ENCODE peak calls at places on chromosomes 16 and 17, in seven cellular contexts. One of them, this sample, is unnamed.

GRCh38 chr17:80720624-80721577 is 176.3 kb downstream of the RPTOR start:
- DNase-seq in activated naive CD4-positive, alpha-beta T cell: no peak
- DNase-seq in A549: peak; percentile 78
- DNase-seq in endothelial cell: peak; percentile 28
- DNase-seq in tibial nerve: no peak
- DNase-seq in stimulated activated CD4-positive, alpha-beta T cell treated with anti-CD3 and anti-CD28 coated beads, Interleukin-2, amount 100 ng/mL, for 48 hours: peak; percentile 41
- DNase-seq in ACHN: peak; percentile 87
- DNase-seq in this sample: no peak

GRCh38 chr16:82924075-82924854 is 297.5 kb downstream of the CDH13 start:
- DNase-seq in activated naive CD4-positive, alpha-beta T cell: no peak
- DNase-seq in A549: no peak
- DNase-seq in endothelial cell: no peak
- DNase-seq in tibial nerve: no peak
- DNase-seq in stimulated activated CD4-positive, alpha-beta T cell treated with anti-CD3 and anti-CD28 coated beads, Interleukin-2, amount 100 ng/mL, for 48 hours: no peak
- DNase-seq in ACHN: no peak
- DNase-seq in this sample: no peak

GRCh38 chr17:7774037-7774659 is 56.6 kb downstream of the DNAH2 start:
- DNase-seq in activated naive CD4-positive, alpha-beta T cell: no peak
- DNase-seq in A549: peak; percentile 35
- DNase-seq in endothelial cell: no peak
- DNase-seq in tibial nerve: no peak
- DNase-seq in stimulated activated CD4-positive, alpha-beta T cell treated with anti-CD3 and anti-CD28 coated beads, Interleukin-2, amount 100 ng/mL, for 48 hours: no peak
- DNase-seq in ACHN: no peak
- DNase-seq in this sample: no peak

GRCh38 chr17:79778504-79779087 is 648 bp downstream of the CBX2 start:
- DNase-seq in activated naive CD4-positive, alpha-beta T cell: no peak
- DNase-seq in A549: no peak
- DNase-seq in endothelial cell: no peak
- DNase-seq in tibial nerve: no peak
- DNase-seq in stimulated activated CD4-positive, alpha-beta T cell treated with anti-CD3 and anti-CD28 coated beads, Interleukin-2, amount 100 ng/mL, for 48 hours: no peak
- DNase-seq in ACHN: no peak
- DNase-seq in this sample: no peak

GRCh38 chr17:55340171-55340570 is 75.4 kb downstream of the HLF start:
- DNase-seq in activated naive CD4-positive, alpha-beta T cell: no peak
- DNase-seq in A549: no peak
- DNase-seq in endothelial cell: no peak
- DNase-seq in tibial nerve: no peak
- DNase-seq in stimulated activated CD4-positive, alpha-beta T cell treated with anti-CD3 and anti-CD28 coated beads, Interleukin-2, amount 100 ng/mL, for 48 hours: no peak
- DNase-seq in ACHN: no peak
- DNase-seq in this sample: no peak

GRCh38 chr17:67390646-67391480 is 13.8 kb downstream of the PITPNC1 start:
- DNase-seq in activated naive CD4-positive, alpha-beta T cell: no peak
- DNase-seq in A549: peak; percentile 83
- DNase-seq in endothelial cell: no peak
- DNase-seq in tibial nerve: no peak
- DNase-seq in stimulated activated CD4-positive, alpha-beta T cell treated with anti-CD3 and anti-CD28 coated beads, Interleukin-2, amount 100 ng/mL, for 48 hours: peak; percentile 51
- DNase-seq in ACHN: peak; percentile 58
- DNase-seq in this sample: no peak

GRCh38 chr17:63837962-63838585 is 4.4 kb downstream of the SMARCD2 start:
- DNase-seq in activated naive CD4-positive, alpha-beta T cell: no peak
- DNase-seq in A549: no peak
- DNase-seq in endothelial cell: no peak
- DNase-seq in tibial nerve: no peak
- DNase-seq in stimulated activated CD4-positive, alpha-beta T cell treated with anti-CD3 and anti-CD28 coated beads, Interleukin-2, amount 100 ng/mL, for 48 hours: no peak
- DNase-seq in ACHN: no peak
- DNase-seq in this sample: no peak

GRCh38 chr17:76239538-76240274 is 587 bp downstream of the RNF157 start:
- DNase-seq in activated naive CD4-positive, alpha-beta T cell: no peak
- DNase-seq in A549: no peak
- DNase-seq in endothelial cell: no peak
- DNase-seq in tibial nerve: no peak
- DNase-seq in stimulated activated CD4-positive, alpha-beta T cell treated with anti-CD3 and anti-CD28 coated beads, Interleukin-2, amount 100 ng/mL, for 48 hours: no peak
- DNase-seq in ACHN: peak; percentile 20
- DNase-seq in this sample: no peak

GRCh38 chr17:21513012-21513570 is 136.9 kb downstream of the KCNJ12 start:
- DNase-seq in activated naive CD4-positive, alpha-beta T cell: peak; percentile 49
- DNase-seq in A549: peak; percentile 80
- DNase-seq in endothelial cell: peak; percentile 87
- DNase-seq in tibial nerve: peak; percentile 52
- DNase-seq in stimulated activated CD4-positive, alpha-beta T cell treated with anti-CD3 and anti-CD28 coated beads, Interleukin-2, amount 100 ng/mL, for 48 hours: peak; percentile 80
- DNase-seq in ACHN: peak; percentile 71
- DNase-seq in this sample: no peak

GRCh38 chr16:84885024-84885910 is 65.5 kb downstream of the CRISPLD2 start:
- DNase-seq in activated naive CD4-positive, alpha-beta T cell: no peak
- DNase-seq in A549: no peak
- DNase-seq in endothelial cell: no peak
- DNase-seq in tibial nerve: peak; percentile 31
- DNase-seq in stimulated activated CD4-positive, alpha-beta T cell treated with anti-CD3 and anti-CD28 coated beads, Interleukin-2, amount 100 ng/mL, for 48 hours: no peak
- DNase-seq in ACHN: no peak
- DNase-seq in this sample: no peak

GRCh38 chr16:67155305-67156145 is 4.2 kb downstream of the TRADD start:
- DNase-seq in activated naive CD4-positive, alpha-beta T cell: peak; percentile 67
- DNase-seq in A549: peak; percentile 72
- DNase-seq in endothelial cell: peak; percentile 92
- DNase-seq in tibial nerve: peak; percentile 60
- DNase-seq in stimulated activated CD4-positive, alpha-beta T cell treated with anti-CD3 and anti-CD28 coated beads, Interleukin-2, amount 100 ng/mL, for 48 hours: peak; percentile 86
- DNase-seq in ACHN: no peak
- DNase-seq in this sample: no peak

GRCh38 chr17:40453881-40454630 is 10.8 kb downstream of the IGFBP4 start:
- DNase-seq in activated naive CD4-positive, alpha-beta T cell: no peak
- DNase-seq in A549: no peak
- DNase-seq in endothelial cell: no peak
- DNase-seq in tibial nerve: no peak
- DNase-seq in stimulated activated CD4-positive, alpha-beta T cell treated with anti-CD3 and anti-CD28 coated beads, Interleukin-2, amount 100 ng/mL, for 48 hours: no peak
- DNase-seq in ACHN: no peak
- DNase-seq in this sample: no peak

GRCh38 chr17:77332034-77332971 is 191.5 kb downstream of the SEC14L1 start:
- DNase-seq in activated naive CD4-positive, alpha-beta T cell: no peak
- DNase-seq in A549: no peak
- DNase-seq in endothelial cell: no peak
- DNase-seq in tibial nerve: peak; percentile 12
- DNase-seq in stimulated activated CD4-positive, alpha-beta T cell treated with anti-CD3 and anti-CD28 coated beads, Interleukin-2, amount 100 ng/mL, for 48 hours: no peak
- DNase-seq in ACHN: no peak
- DNase-seq in this sample: no peak

GRCh38 chr17:33243732-33244131 is 49.4 kb downstream of the ASIC2 start:
- DNase-seq in activated naive CD4-positive, alpha-beta T cell: no peak
- DNase-seq in A549: no peak
- DNase-seq in endothelial cell: no peak
- DNase-seq in tibial nerve: no peak
- DNase-seq in stimulated activated CD4-positive, alpha-beta T cell treated with anti-CD3 and anti-CD28 coated beads, Interleukin-2, amount 100 ng/mL, for 48 hours: no peak
- DNase-seq in ACHN: no peak
- DNase-seq in this sample: no peak

GRCh38 chr16:76819517-76819916 is 371.5 kb upstream of the MON1B start:
- DNase-seq in activated naive CD4-positive, alpha-beta T cell: no peak
- DNase-seq in A549: no peak
- DNase-seq in endothelial cell: no peak
- DNase-seq in tibial nerve: no peak
- DNase-seq in stimulated activated CD4-positive, alpha-beta T cell treated with anti-CD3 and anti-CD28 coated beads, Interleukin-2, amount 100 ng/mL, for 48 hours: no peak
- DNase-seq in ACHN: no peak
- DNase-seq in this sample: no peak

GRCh38 chr16:4349332-4349731 is 1.8 kb downstream of the PAM16 start:
- DNase-seq in activated naive CD4-positive, alpha-beta T cell: no peak
- DNase-seq in A549: no peak
- DNase-seq in endothelial cell: no peak
- DNase-seq in tibial nerve: no peak
- DNase-seq in stimulated activated CD4-positive, alpha-beta T cell treated with anti-CD3 and anti-CD28 coated beads, Interleukin-2, amount 100 ng/mL, for 48 hours: no peak
- DNase-seq in ACHN: no peak
- DNase-seq in this sample: no peak

This sample was measured in GF-D8.